ENCODE peak calls at places on chromosomes 7 and 10, in eight cellular contexts. F is HCT116, J is OCI-LY7, Q is neural progenitor cell, G is GM23338, R is PC-3, S is GM23248, P is SK-N-SH. L is an unnamed sample.

GRCh38 chr10:24762161-24762924 is 38.7 kb upstream of the ARHGAP21 start:
- DNase-seq in F (no peak), R (peak), P (no peak), G (peak), S (peak), Q (no peak), J (no peak), L (no peak)

GRCh38 chr10:71393841-71394475 is 2.8 kb upstream of the CDH23 start:
- DNase-seq in R (no peak), G (no peak), Q (no peak), F (no peak), J (no peak), P (no peak), S (no peak), L (no peak)

GRCh38 chr7:85940798-85941197 is 702.9 kb upstream of the GRM3 start:
- DNase-seq in R (no peak), J (no peak), P (no peak), S (no peak), G (no peak), Q (no peak), F (no peak), L (no peak)

GRCh38 chr7:91181949-91182348 is 82.3 kb upstream of the FZD1 start:
- DNase-seq in F (no peak), R (peak), J (no peak), Q (no peak), P (no peak), G (no peak), S (peak), L (no peak)

GRCh38 chr7:135855836-135856235 is 107.2 kb upstream of the FAM180A start:
- DNase-seq in F (no peak), G (peak), R (peak), P (no peak), Q (no peak), J (peak), S (peak), L (no peak)

GRCh38 chr10:91860885-91861284 is 48.4 kb downstream of the FGFBP3 start:
- DNase-seq in P (no peak), G (no peak), F (no peak), J (no peak), R (no peak), Q (no peak), S (no peak), L (no peak)

GRCh38 chr10:68348265-68348741 is 15.6 kb upstream of the PBLD start:
- DNase-seq in R (peak), P (peak), F (peak), Q (peak), S (peak), J (peak), G (peak), L (peak)

GRCh38 chr7:157408258-157409101 is 71.7 kb downstream of the DNAJB6 start:
- DNase-seq in Q (no peak), J (no peak), P (peak), R (no peak), F (no peak), S (no peak), G (no peak), L (no peak)

GRCh38 chr7:29350351-29350750 is 155.8 kb downstream of the CHN2 start:
- DNase-seq in J (no peak), P (no peak), Q (no peak), G (no peak), R (no peak), S (no peak), F (no peak), L (no peak)

GRCh38 chr10:112887968-112888367 is 62.1 kb upstream of the TCF7L2 start:
- DNase-seq in J (no peak), G (no peak), F (no peak), S (no peak), Q (no peak), P (no peak), R (no peak), L (no peak)

GRCh38 chr10:29658984-29659769 is 24.4 kb upstream of the SVIL start:
- DNase-seq in P (no peak), Q (peak), J (no peak), R (peak), F (peak), G (no peak), S (peak), L (peak)

GRCh38 chr7:43868681-43869017 is 668 bp downstream of the MRPS24 start:
- DNase-seq in S (peak), F (no peak), P (no peak), R (no peak), G (no peak), Q (no peak), J (no peak), L (no peak)

GRCh38 chr7:1447551-1448244 is 11.6 kb downstream of the MICALL2 start:
- DNase-seq in J (no peak), F (no peak), R (no peak), P (no peak), S (peak), Q (no peak), G (no peak), L (no peak)

GRCh38 chr7:36387437-36388345 is 2.0 kb upstream of the ANLN start:
- DNase-seq in P (no peak), F (peak), Q (no peak), G (no peak), S (no peak), J (no peak), R (peak), L (no peak)

GRCh38 chr10:28375399-28376354 is 72.8 kb upstream of the MPP7 start:
- DNase-seq in Q (no peak), P (no peak), S (peak), R (peak), J (no peak), G (peak), F (peak), L (peak)

GRCh38 chr10:10208156-10208555 is 809.5 kb upstream of the CELF2 start:
- DNase-seq in G (no peak), J (no peak), R (no peak), S (no peak), Q (no peak), P (no peak), F (no peak), L (no peak)

GRCh38 chr10:25805986-25806385 is 128.0 kb upstream of the MYO3A start:
- DNase-seq in J (no peak), F (no peak), R (no peak), P (no peak), Q (no peak), G (no peak), S (no peak), L (no peak)

GRCh38 chr7:66167773-66168367 is 37.3 kb upstream of the TPST1 start:
- DNase-seq in R (peak), Q (no peak), P (peak), F (no peak), G (no peak), S (peak), J (no peak), L (no peak)

GRCh38 chr7:73342645-73343044 is 14.7 kb downstream of the FKBP6 start:
- DNase-seq in F (peak), R (peak), G (peak), J (no peak), S (peak), P (peak), Q (peak), L (peak)

GRCh38 chr7:48280100-48280499 is 108.8 kb downstream of the ABCA13 start:
- DNase-seq in P (no peak), F (no peak), Q (no peak), G (no peak), R (peak), J (no peak), S (peak), L (no peak)

GRCh38 chr10:70984986-70985719 is 96.8 kb upstream of the PCBD1 start:
- DNase-seq in G (no peak), R (peak), S (no peak), P (no peak), J (no peak), F (no peak), Q (no peak), L (no peak)

GRCh38 chr7:64997927-64998391 is 7.1 kb upstream of the ZNF117 start:
- DNase-seq in Q (no peak), S (peak), F (no peak), R (peak), P (no peak), J (no peak), G (peak), L (no peak)

GRCh38 chr10:35517431-35518181 is 87.5 kb upstream of the GJD4 start:
- DNase-seq in P (no peak), R (peak), Q (no peak), J (no peak), G (no peak), S (peak), F (no peak), L (no peak)

GRCh38 chr7:64888561-64888900 is 14.5 kb upstream of the ZNF273 start:
- DNase-seq in Q (no peak), P (peak), G (peak), F (no peak), S (no peak), J (no peak), R (no peak), L (no peak)

GRCh38 chr7:18861514-18861913 is 255.9 kb downstream of the TWIST1 start:
- DNase-seq in S (peak), Q (no peak), P (no peak), R (peak), J (no peak), F (no peak), G (no peak), L (no peak)

GRCh38 chr10:10792681-10793080 is 225.0 kb upstream of the CELF2 start:
- DNase-seq in G (peak), F (no peak), R (peak), P (no peak), S (peak), J (no peak), Q (peak), L (peak)

GRCh38 chr10:27285093-27285492 is 44.5 kb upstream of the ACBD5 start:
- DNase-seq in G (peak), Q (peak), R (peak), P (no peak), F (peak), S (peak), J (peak), L (peak)

GRCh38 chr10:119120875-119121274 is 17.0 kb downstream of the DENND10 start:
- DNase-seq in P (no peak), R (no peak), F (no peak), S (no peak), G (no peak), J (no peak), Q (no peak), L (no peak)

GRCh38 chr10:29703276-29703675 is 68.5 kb upstream of the SVIL start:
- DNase-seq in R (no peak), P (peak), J (no peak), S (no peak), G (no peak), F (no peak), Q (no peak), L (peak)

GRCh38 chr10:77036993-77037734 is 600.4 kb downstream of the KCNMA1 start:
- DNase-seq in Q (peak), F (peak), G (peak), R (peak), S (peak), J (peak), P (peak), L (peak)

GRCh38 chr7:114785496-114785895 is 136.4 kb upstream of the MDFIC start:
- DNase-seq in Q (no peak), P (no peak), F (no peak), S (no peak), J (no peak), G (no peak), R (peak), L (no peak)

GRCh38 chr7:69450436-69450835 is 147.8 kb upstream of the AUTS2 start:
- DNase-seq in G (peak), S (no peak), F (no peak), Q (peak), P (no peak), J (no peak), R (no peak), L (no peak)

GRCh38 chr10:132274986-132275385 is 32.8 kb downstream of the STK32C start:
- DNase-seq in Q (no peak), R (no peak), J (no peak), S (no peak), G (no peak), F (no peak), P (no peak), L (no peak)

GRCh38 chr7:137345799-137346449 is 2.4 kb upstream of the PTN start:
- DNase-seq in F (no peak), J (no peak), P (no peak), S (no peak), G (peak), Q (no peak), R (no peak), L (no peak)

GRCh38 chr7:146115665-146116451 is 743 bp upstream of the CNTNAP2 start:
- DNase-seq in F (no peak), P (peak), Q (peak), J (peak), G (peak), S (peak), R (peak), L (peak)

GRCh38 chr10:69337312-69338132 is 59.2 kb downstream of the HK1 start:
- DNase-seq in J (no peak), R (no peak), Q (no peak), P (peak), F (no peak), S (peak), G (peak), L (peak)

GRCh38 chr7:26090927-26091519 is 61.0 kb upstream of the NFE2L3 start:
- DNase-seq in G (peak), S (peak), F (peak), P (peak), J (peak), Q (peak), R (peak), L (peak)

GRCh38 chr7:121002755-121003114 is 14.2 kb downstream of the CPED1 start:
- DNase-seq in F (no peak), Q (no peak), J (no peak), S (no peak), R (peak), P (no peak), G (no peak), L (no peak)

GRCh38 chr10:101843032-101843991 is at the start of gene KCNIP2:
- DNase-seq in S (no peak), Q (peak), R (no peak), P (peak), G (peak), J (peak), F (no peak), L (peak)

DNA sequence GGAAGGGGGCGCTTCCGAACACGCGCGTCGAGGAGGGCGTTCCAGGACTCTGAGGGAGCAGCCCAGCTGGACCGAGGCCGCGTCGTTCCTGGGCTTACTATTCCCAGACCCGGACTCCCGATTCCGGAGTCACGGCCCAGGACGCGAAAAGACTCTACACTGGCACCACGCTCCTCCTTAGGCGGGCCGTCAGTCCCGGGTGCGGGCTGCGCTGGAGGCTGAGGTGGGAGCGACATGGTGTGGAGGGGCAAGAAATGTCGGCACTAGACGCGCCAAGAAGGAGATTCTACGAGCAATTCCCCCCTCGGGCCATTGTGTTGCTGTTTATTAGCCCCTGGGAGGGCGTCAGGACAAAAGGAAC is 584 bp upstream of the RUNDC3B start:
- DNase-seq in G (peak), Q (no peak), F (no peak), J (no peak), P (peak), S (peak), R (no peak), L (no peak)
- TF ChIP-seq EZH2phosphoT487 in G (no peak), Q (peak), F (no peak), J (no peak), P (no peak), S (no peak), R (no peak), L (no peak)

GRCh38 chr10:45150997-45151396 is 150.3 kb downstream of the ZNF22 start:
- DNase-seq in J (no peak), P (no peak), Q (no peak), S (no peak), G (no peak), F (no peak), R (no peak), L (no peak)

GRCh38 chr10:45155784-45156183 is 155.1 kb downstream of the ZNF22 start:
- DNase-seq in G (peak), F (no peak), Q (peak), R (no peak), S (no peak), P (peak), J (no peak), L (no peak)

GRCh38 chr10:45151467-45152214 is 150.9 kb downstream of the ZNF22 start:
- DNase-seq in F (no peak), G (no peak), P (no peak), S (no peak), J (no peak), R (no peak), Q (no peak), L (no peak)

GRCh38 chr10:45154481-45154880 is 153.8 kb downstream of the ZNF22 start:
- DNase-seq in P (no peak), J (no peak), R (no peak), S (no peak), F (no peak), G (no peak), Q (no peak), L (no peak)

GRCh38 chr10:45152726-45153125 is 152.0 kb downstream of the ZNF22 start:
- DNase-seq in J (no peak), F (no peak), G (no peak), P (no peak), S (no peak), Q (no peak), R (no peak), L (no peak)
- H3K4me2 ChIP-seq in J (no peak), F (no peak), G (no peak), P (no peak), S (no peak), Q (no peak), R (no peak), L (no peak)

DNA sequence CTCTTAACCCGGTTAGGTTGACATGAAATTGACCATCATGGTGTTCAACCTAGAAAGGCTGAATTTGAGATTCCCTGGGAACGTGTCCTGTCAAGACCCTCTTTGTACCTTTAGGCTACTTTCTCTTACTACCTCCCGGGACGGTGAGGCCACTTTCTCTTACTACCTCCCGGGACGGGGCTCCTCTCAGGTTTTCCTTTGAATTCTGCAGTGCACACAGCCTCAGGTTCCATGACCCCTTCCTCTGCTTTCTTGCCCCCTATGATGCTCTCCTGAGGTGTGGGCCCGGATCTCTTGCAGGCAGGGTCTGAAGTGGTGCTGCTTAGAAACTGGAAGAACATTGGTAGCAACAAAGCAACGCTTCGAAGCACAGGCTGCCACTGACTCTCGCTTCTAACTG is 155.3 kb downstream of the CAMK1D start:
- DNase-seq in G (no peak), R (no peak), S (no peak), F (no peak), J (no peak), P (no peak), Q (no peak), L (no peak)
- TF ChIP-seq EZH2phosphoT487 in G (no peak), R (no peak), S (no peak), F (no peak), J (no peak), P (no peak), Q (no peak), L (no peak)

GRCh38 chr10:86598151-86598550 is 56.2 kb upstream of the OPN4 start:
- DNase-seq in F (no peak), P (no peak), G (no peak), Q (no peak), J (no peak), R (no peak), S (peak), L (no peak)
- H3K4me2 ChIP-seq in F (no peak), P (no peak), G (no peak), Q (no peak), J (no peak), R (no peak), S (no peak), L (no peak)

L was measured in hepatocyte.